ENCODE peak calls at places on chromosomes 16 and 17, in six cellular contexts. D, V, K, F, G and L are unnamed samples.

GRCh38 chr17:50615818-50616217 is 18.9 kb upstream of the ABCC3 start:
- DNase-seq in G (no peak), V (no peak), F (no peak), D (no peak), K (no peak), L (no peak)

GRCh38 chr17:57956311-57957119 is 1.3 kb upstream of the CUEDC1 start:
- DNase-seq in G (peak; percentile 86), K (peak; percentile 38), D (peak; percentile 42), F (peak; percentile 19), V (peak; percentile 61), L (no peak)

GRCh38 chr16:81640681-81641070 is 138.4 kb upstream of the PLCG2 start:
- DNase-seq in V (no peak), K (no peak), G (no peak), D (no peak), F (no peak), L (no peak)

GRCh38 chr17:63946440-63947363 is 14.6 kb upstream of the CD79B start:
- DNase-seq in V (peak; percentile 74), D (peak; percentile 82), K (peak; percentile 67), F (peak; percentile 46), G (peak; percentile 80), L (no peak)

GRCh38 chr16:49183911-49184310 is 97.7 kb downstream of the CBLN1 start:
- DNase-seq in F (no peak), D (no peak), G (peak; percentile 20), V (peak; percentile 73), K (no peak), L (no peak)

GRCh38 chr17:58267347-58268324 is 13.1 kb downstream of the MPO start:
- DNase-seq in V (no peak), F (no peak), K (no peak), G (no peak), D (no peak), L (no peak)

GRCh38 chr17:68821860-68822693 is 133.1 kb downstream of the ABCA8 start:
- DNase-seq in D (no peak), K (no peak), G (no peak), F (no peak), V (no peak), L (peak; percentile 65)

GRCh38 chr17:71521724-71522123 is 599.1 kb upstream of the SOX9 start:
- DNase-seq in V (no peak), D (no peak), F (no peak), K (no peak), G (no peak), L (no peak)

GRCh38 chr17:73657473-73658116 is 13.3 kb upstream of the SDK2 start:
- DNase-seq in K (no peak), D (peak; percentile 20), F (peak; percentile 59), G (no peak), V (peak; percentile 90), L (no peak)

GRCh38 chr17:10285896-10286295 is 86.9 kb downstream of the MYH13 start:
- DNase-seq in K (no peak), D (no peak), F (no peak), G (no peak), V (no peak), L (no peak)

GRCh38 chr17:64060331-64060730 is 39.9 kb upstream of the ICAM2 start:
- DNase-seq in G (no peak), K (no peak), D (no peak), F (no peak), V (no peak), L (no peak)

GRCh38 chr17:269616-270514 is 82.7 kb downstream of the RPH3AL start:
- DNase-seq in D (no peak), K (no peak), F (no peak), G (no peak), V (no peak), L (no peak)